ENCODE peak calls at places on chromosomes 12 and 14, in eight cellular contexts. One of them, this sample, is unnamed.

GRCh38 chr12:40864891-40865290 is 172.7 kb downstream of the CNTN1 start:
- DNase-seq in HFFc6: no peak
- DNase-seq in RPMI7951: no peak
- DNase-seq in fibroblast of mammary gland: no peak
- DNase-seq in activated CD4-positive, alpha-beta T cell treated with anti-CD3 and anti-CD28 coated beads for 4 hours: no peak
- DNase-seq in posterior vena cava: no peak
- DNase-seq in aorta: no peak
- DNase-seq in NCI-H460: no peak
- DNase-seq in this sample: no peak

GRCh38 chr12:51517800-51518199 is 73.2 kb upstream of the SCN8A start:
- DNase-seq in HFFc6: no peak
- DNase-seq in RPMI7951: peak
- DNase-seq in fibroblast of mammary gland: no peak
- DNase-seq in activated CD4-positive, alpha-beta T cell treated with anti-CD3 and anti-CD28 coated beads for 4 hours: no peak
- DNase-seq in posterior vena cava: peak
- DNase-seq in aorta: no peak
- DNase-seq in NCI-H460: no peak
- DNase-seq in this sample: no peak

GRCh38 chr12:92619730-92620684 is 82.8 kb upstream of the PLEKHG7 start:
- DNase-seq in HFFc6: peak
- DNase-seq in RPMI7951: peak
- DNase-seq in fibroblast of mammary gland: no peak
- DNase-seq in activated CD4-positive, alpha-beta T cell treated with anti-CD3 and anti-CD28 coated beads for 4 hours: no peak
- DNase-seq in posterior vena cava: no peak
- DNase-seq in aorta: no peak
- DNase-seq in NCI-H460: no peak
- DNase-seq in this sample: no peak

GRCh38 chr12:121805171-121805687 is 1.4 kb downstream of the SETD1B start:
- DNase-seq in HFFc6: no peak
- DNase-seq in RPMI7951: no peak
- DNase-seq in fibroblast of mammary gland: peak
- DNase-seq in activated CD4-positive, alpha-beta T cell treated with anti-CD3 and anti-CD28 coated beads for 4 hours: no peak
- DNase-seq in posterior vena cava: no peak
- DNase-seq in aorta: no peak
- DNase-seq in NCI-H460: no peak
- DNase-seq in this sample: no peak

GRCh38 chr12:119956047-119956446 is 33.0 kb upstream of the BICDL1 start:
- DNase-seq in HFFc6: no peak
- DNase-seq in RPMI7951: no peak
- DNase-seq in fibroblast of mammary gland: peak
- DNase-seq in activated CD4-positive, alpha-beta T cell treated with anti-CD3 and anti-CD28 coated beads for 4 hours: no peak
- DNase-seq in posterior vena cava: no peak
- DNase-seq in aorta: no peak
- DNase-seq in NCI-H460: peak
- DNase-seq in this sample: no peak

GRCh38 chr12:55693323-55694187 is 14.1 kb downstream of the ITGA7 start:
- DNase-seq in HFFc6: no peak
- DNase-seq in RPMI7951: no peak
- DNase-seq in fibroblast of mammary gland: no peak
- DNase-seq in activated CD4-positive, alpha-beta T cell treated with anti-CD3 and anti-CD28 coated beads for 4 hours: no peak
- DNase-seq in posterior vena cava: peak
- DNase-seq in aorta: peak
- DNase-seq in NCI-H460: no peak
- DNase-seq in this sample: peak

GRCh38 chr12:9651265-9651729 is 18.2 kb upstream of the CLEC2D start:
- DNase-seq in HFFc6: peak
- DNase-seq in RPMI7951: peak
- DNase-seq in fibroblast of mammary gland: peak
- DNase-seq in activated CD4-positive, alpha-beta T cell treated with anti-CD3 and anti-CD28 coated beads for 4 hours: no peak
- DNase-seq in posterior vena cava: no peak
- DNase-seq in aorta: no peak
- DNase-seq in NCI-H460: no peak
- DNase-seq in this sample: no peak

GRCh38 chr14:94773017-94773681 is 3.2 kb upstream of the GSC start:
- DNase-seq in HFFc6: no peak
- DNase-seq in RPMI7951: no peak
- DNase-seq in fibroblast of mammary gland: no peak
- DNase-seq in activated CD4-positive, alpha-beta T cell treated with anti-CD3 and anti-CD28 coated beads for 4 hours: no peak
- DNase-seq in posterior vena cava: no peak
- DNase-seq in aorta: no peak
- DNase-seq in NCI-H460: no peak
- DNase-seq in this sample: no peak

GRCh38 chr14:83463500-83464098 is 1929.9 kb upstream of the SEL1L start:
- DNase-seq in HFFc6: peak
- DNase-seq in RPMI7951: peak
- DNase-seq in fibroblast of mammary gland: peak
- DNase-seq in activated CD4-positive, alpha-beta T cell treated with anti-CD3 and anti-CD28 coated beads for 4 hours: no peak
- DNase-seq in posterior vena cava: no peak
- DNase-seq in aorta: no peak
- DNase-seq in NCI-H460: peak
- DNase-seq in this sample: no peak

GRCh38 chr12:56645201-56645716 is 525 bp downstream of the ATP5F1B start:
- DNase-seq in HFFc6: no peak
- DNase-seq in RPMI7951: no peak
- DNase-seq in fibroblast of mammary gland: peak
- DNase-seq in activated CD4-positive, alpha-beta T cell treated with anti-CD3 and anti-CD28 coated beads for 4 hours: no peak
- DNase-seq in posterior vena cava: peak
- DNase-seq in aorta: no peak
- DNase-seq in NCI-H460: no peak
- DNase-seq in this sample: no peak

GRCh38 chr14:104370256-104370870 is 209.2 kb upstream of the C14orf180 start:
- DNase-seq in HFFc6: no peak
- DNase-seq in RPMI7951: peak
- DNase-seq in fibroblast of mammary gland: no peak
- DNase-seq in activated CD4-positive, alpha-beta T cell treated with anti-CD3 and anti-CD28 coated beads for 4 hours: no peak
- DNase-seq in posterior vena cava: peak
- DNase-seq in aorta: peak
- DNase-seq in NCI-H460: peak
- DNase-seq in this sample: no peak

GRCh38 chr12:30564394-30564793 is 131.3 kb downstream of the IPO8 start:
- DNase-seq in HFFc6: no peak
- DNase-seq in RPMI7951: no peak
- DNase-seq in fibroblast of mammary gland: no peak
- DNase-seq in activated CD4-positive, alpha-beta T cell treated with anti-CD3 and anti-CD28 coated beads for 4 hours: no peak
- DNase-seq in posterior vena cava: no peak
- DNase-seq in aorta: no peak
- DNase-seq in NCI-H460: no peak
- DNase-seq in this sample: no peak

GRCh38 chr12:122471324-122472226 is 29.2 kb downstream of the ZCCHC8 start:
- DNase-seq in HFFc6: peak
- DNase-seq in RPMI7951: peak
- DNase-seq in fibroblast of mammary gland: peak
- DNase-seq in activated CD4-positive, alpha-beta T cell treated with anti-CD3 and anti-CD28 coated beads for 4 hours: no peak
- DNase-seq in posterior vena cava: no peak
- DNase-seq in aorta: no peak
- DNase-seq in NCI-H460: peak
- DNase-seq in this sample: no peak

GRCh38 chr12:105622220-105622619 is 291.7 kb downstream of the C12orf75 start:
- DNase-seq in HFFc6: no peak
- DNase-seq in RPMI7951: no peak
- DNase-seq in fibroblast of mammary gland: no peak
- DNase-seq in activated CD4-positive, alpha-beta T cell treated with anti-CD3 and anti-CD28 coated beads for 4 hours: no peak
- DNase-seq in posterior vena cava: no peak
- DNase-seq in aorta: no peak
- DNase-seq in NCI-H460: no peak
- DNase-seq in this sample: no peak

GRCh38 chr14:68269136-68269535 is 449.6 kb downstream of the RAD51B start:
- DNase-seq in HFFc6: no peak
- DNase-seq in RPMI7951: peak
- DNase-seq in fibroblast of mammary gland: no peak
- DNase-seq in activated CD4-positive, alpha-beta T cell treated with anti-CD3 and anti-CD28 coated beads for 4 hours: no peak
- DNase-seq in posterior vena cava: no peak
- DNase-seq in aorta: peak
- DNase-seq in NCI-H460: no peak
- DNase-seq in this sample: no peak

GRCh38 chr12:27161458-27162228 is 79.3 kb upstream of the C12orf71 start:
- DNase-seq in HFFc6: no peak
- DNase-seq in RPMI7951: no peak
- DNase-seq in fibroblast of mammary gland: peak
- DNase-seq in activated CD4-positive, alpha-beta T cell treated with anti-CD3 and anti-CD28 coated beads for 4 hours: no peak
- DNase-seq in posterior vena cava: no peak
- DNase-seq in aorta: no peak
- DNase-seq in NCI-H460: no peak
- DNase-seq in this sample: no peak

GRCh38 chr12:8145754-8146415 is 10.9 kb upstream of the ZNF705A start:
- DNase-seq in HFFc6: no peak
- DNase-seq in RPMI7951: peak
- DNase-seq in fibroblast of mammary gland: peak
- DNase-seq in activated CD4-positive, alpha-beta T cell treated with anti-CD3 and anti-CD28 coated beads for 4 hours: no peak
- DNase-seq in posterior vena cava: peak
- DNase-seq in aorta: peak
- DNase-seq in NCI-H460: no peak
- DNase-seq in this sample: peak

GRCh38 chr12:91574391-91574790 is 391.8 kb upstream of the DCN start:
- DNase-seq in HFFc6: no peak
- DNase-seq in RPMI7951: peak
- DNase-seq in fibroblast of mammary gland: peak
- DNase-seq in activated CD4-positive, alpha-beta T cell treated with anti-CD3 and anti-CD28 coated beads for 4 hours: no peak
- DNase-seq in posterior vena cava: no peak
- DNase-seq in aorta: no peak
- DNase-seq in NCI-H460: no peak
- DNase-seq in this sample: no peak

GRCh38 chr12:3973939-3974644 is 100.9 kb upstream of the PARP11 start:
- DNase-seq in HFFc6: no peak
- DNase-seq in RPMI7951: no peak
- DNase-seq in fibroblast of mammary gland: no peak
- DNase-seq in activated CD4-positive, alpha-beta T cell treated with anti-CD3 and anti-CD28 coated beads for 4 hours: no peak
- DNase-seq in posterior vena cava: no peak
- DNase-seq in aorta: no peak
- DNase-seq in NCI-H460: no peak
- DNase-seq in this sample: no peak

GRCh38 chr12:46489951-46490388 is 117.4 kb upstream of the SLC38A2 start:
- DNase-seq in HFFc6: no peak
- DNase-seq in RPMI7951: peak
- DNase-seq in fibroblast of mammary gland: peak
- DNase-seq in activated CD4-positive, alpha-beta T cell treated with anti-CD3 and anti-CD28 coated beads for 4 hours: no peak
- DNase-seq in posterior vena cava: no peak
- DNase-seq in aorta: no peak
- DNase-seq in NCI-H460: no peak
- DNase-seq in this sample: no peak

GRCh38 chr12:86216591-86216990 is 39.6 kb downstream of the MGAT4C start:
- DNase-seq in HFFc6: no peak
- DNase-seq in RPMI7951: no peak
- DNase-seq in fibroblast of mammary gland: no peak
- DNase-seq in activated CD4-positive, alpha-beta T cell treated with anti-CD3 and anti-CD28 coated beads for 4 hours: no peak
- DNase-seq in posterior vena cava: no peak
- DNase-seq in aorta: no peak
- DNase-seq in NCI-H460: no peak
- DNase-seq in this sample: no peak

GRCh38 chr12:71134405-71134804 is 23.4 kb downstream of the TSPAN8 start:
- DNase-seq in HFFc6: no peak
- DNase-seq in RPMI7951: no peak
- DNase-seq in fibroblast of mammary gland: peak
- DNase-seq in activated CD4-positive, alpha-beta T cell treated with anti-CD3 and anti-CD28 coated beads for 4 hours: no peak
- DNase-seq in posterior vena cava: no peak
- DNase-seq in aorta: no peak
- DNase-seq in NCI-H460: no peak
- DNase-seq in this sample: no peak

GRCh38 chr12:84305144-84305543 is 607.5 kb downstream of the SLC6A15 start:
- DNase-seq in HFFc6: peak
- DNase-seq in RPMI7951: peak
- DNase-seq in fibroblast of mammary gland: no peak
- DNase-seq in activated CD4-positive, alpha-beta T cell treated with anti-CD3 and anti-CD28 coated beads for 4 hours: no peak
- DNase-seq in posterior vena cava: no peak
- DNase-seq in aorta: no peak
- DNase-seq in NCI-H460: no peak
- DNase-seq in this sample: no peak

GRCh38 chr12:104695453-104696148 is 238.9 kb downstream of the CHST11 start:
- DNase-seq in HFFc6: peak
- DNase-seq in RPMI7951: peak
- DNase-seq in fibroblast of mammary gland: peak
- DNase-seq in activated CD4-positive, alpha-beta T cell treated with anti-CD3 and anti-CD28 coated beads for 4 hours: peak
- DNase-seq in posterior vena cava: peak
- DNase-seq in aorta: peak
- DNase-seq in NCI-H460: no peak
- DNase-seq in this sample: no peak

GRCh38 chr12:133080051-133080618 is 588 bp upstream of the ZNF140 start:
- DNase-seq in HFFc6: peak
- DNase-seq in RPMI7951: peak
- DNase-seq in fibroblast of mammary gland: peak
- DNase-seq in activated CD4-positive, alpha-beta T cell treated with anti-CD3 and anti-CD28 coated beads for 4 hours: peak
- DNase-seq in posterior vena cava: peak
- DNase-seq in aorta: peak
- DNase-seq in NCI-H460: peak
- DNase-seq in this sample: peak

This sample was measured in upper lobe of right lung.